ENCODE peak calls at places on chromosome 13, in nine cellular contexts. One of them, this sample, is unnamed.

GRCh38 chr13:71417205-71417604 is 449.8 kb downstream of the DACH1 start:
- DNase-seq in HCT116: no peak
- DNase-seq in GM23338: no peak
- DNase-seq in pancreas: no peak
- DNase-seq in fibroblast of pulmonary artery: peak; percentile 31
- DNase-seq in mucosa of descending colon: no peak
- DNase-seq in brain microvascular endothelial cell: no peak
- DNase-seq in aorta: no peak
- DNase-seq in mesendoderm: peak; percentile 40
- DNase-seq in this sample: peak; percentile 2

GRCh38 chr13:88895261-88895941 is 1224.2 kb downstream of the SLITRK5 start:
- DNase-seq in HCT116: no peak
- DNase-seq in GM23338: no peak
- DNase-seq in pancreas: peak; percentile 47
- DNase-seq in fibroblast of pulmonary artery: no peak
- DNase-seq in mucosa of descending colon: no peak
- DNase-seq in brain microvascular endothelial cell: no peak
- DNase-seq in aorta: no peak
- DNase-seq in mesendoderm: no peak
- DNase-seq in this sample: no peak

GRCh38 chr13:35347679-35348205 is 128.7 kb downstream of the MAB21L1 start:
- DNase-seq in HCT116: no peak
- DNase-seq in GM23338: peak; percentile 2
- DNase-seq in pancreas: no peak
- DNase-seq in fibroblast of pulmonary artery: no peak
- DNase-seq in mucosa of descending colon: no peak
- DNase-seq in brain microvascular endothelial cell: no peak
- DNase-seq in aorta: no peak
- DNase-seq in mesendoderm: peak; percentile 5
- DNase-seq in this sample: no peak

GRCh38 chr13:110301606-110302131 is 5.3 kb downstream of the COL4A1 start:
- DNase-seq in HCT116: no peak
- DNase-seq in GM23338: peak; percentile 24
- DNase-seq in pancreas: no peak
- DNase-seq in fibroblast of pulmonary artery: peak; percentile 80
- DNase-seq in mucosa of descending colon: no peak
- DNase-seq in brain microvascular endothelial cell: peak; percentile 80
- DNase-seq in aorta: peak; percentile 53
- DNase-seq in mesendoderm: peak; percentile 72
- DNase-seq in this sample: peak; percentile 76

GRCh38 chr13:65479692-65480091 is 1750.4 kb downstream of the PCDH9 start:
- DNase-seq in HCT116: no peak
- DNase-seq in GM23338: no peak
- DNase-seq in pancreas: no peak
- DNase-seq in fibroblast of pulmonary artery: no peak
- DNase-seq in mucosa of descending colon: no peak
- DNase-seq in brain microvascular endothelial cell: no peak
- DNase-seq in aorta: no peak
- DNase-seq in mesendoderm: no peak
- DNase-seq in this sample: no peak

GRCh38 chr13:101289764-101290163 is 126.5 kb downstream of the NALCN start:
- DNase-seq in HCT116: no peak
- DNase-seq in GM23338: peak; percentile 89
- DNase-seq in pancreas: no peak
- DNase-seq in fibroblast of pulmonary artery: peak; percentile 28
- DNase-seq in mucosa of descending colon: no peak
- DNase-seq in brain microvascular endothelial cell: peak; percentile 86
- DNase-seq in aorta: no peak
- DNase-seq in mesendoderm: peak; percentile 85
- DNase-seq in this sample: no peak

GRCh38 chr13:31154939-31155338 is 6.8 kb downstream of the HSPH1 start:
- DNase-seq in HCT116: no peak
- DNase-seq in GM23338: no peak
- DNase-seq in pancreas: no peak
- DNase-seq in fibroblast of pulmonary artery: no peak
- DNase-seq in mucosa of descending colon: no peak
- DNase-seq in brain microvascular endothelial cell: no peak
- DNase-seq in aorta: no peak
- DNase-seq in mesendoderm: no peak
- DNase-seq in this sample: no peak

GRCh38 chr13:79973533-79973963 is 367.4 kb downstream of the SPRY2 start:
- DNase-seq in HCT116: no peak
- DNase-seq in GM23338: peak; percentile 38
- DNase-seq in pancreas: no peak
- DNase-seq in fibroblast of pulmonary artery: no peak
- DNase-seq in mucosa of descending colon: no peak
- DNase-seq in brain microvascular endothelial cell: no peak
- DNase-seq in aorta: no peak
- DNase-seq in mesendoderm: peak; percentile 47
- DNase-seq in this sample: no peak

GRCh38 chr13:21139374-21139773 is 37.0 kb downstream of the SKA3 start:
- DNase-seq in HCT116: no peak
- DNase-seq in GM23338: no peak
- DNase-seq in pancreas: no peak
- DNase-seq in fibroblast of pulmonary artery: no peak
- DNase-seq in mucosa of descending colon: no peak
- DNase-seq in brain microvascular endothelial cell: no peak
- DNase-seq in aorta: no peak
- DNase-seq in mesendoderm: no peak
- DNase-seq in this sample: no peak

GRCh38 chr13:75904012-75904411 is 267.9 kb downstream of the LMO7 start:
- DNase-seq in HCT116: no peak
- DNase-seq in GM23338: no peak
- DNase-seq in pancreas: no peak
- DNase-seq in fibroblast of pulmonary artery: no peak
- DNase-seq in mucosa of descending colon: no peak
- DNase-seq in brain microvascular endothelial cell: no peak
- DNase-seq in aorta: no peak
- DNase-seq in mesendoderm: peak; percentile 52
- DNase-seq in this sample: no peak

GRCh38 chr13:89982406-89983085 is 1364.9 kb upstream of the MIR17HG start:
- DNase-seq in HCT116: no peak
- DNase-seq in GM23338: no peak
- DNase-seq in pancreas: no peak
- DNase-seq in fibroblast of pulmonary artery: peak; percentile 76
- DNase-seq in mucosa of descending colon: no peak
- DNase-seq in brain microvascular endothelial cell: no peak
- DNase-seq in aorta: no peak
- DNase-seq in mesendoderm: no peak
- DNase-seq in this sample: no peak

GRCh38 chr13:68697551-68697950 is 1410.1 kb upstream of the ATXN8OS start:
- DNase-seq in HCT116: no peak
- DNase-seq in GM23338: no peak
- DNase-seq in pancreas: no peak
- DNase-seq in fibroblast of pulmonary artery: no peak
- DNase-seq in mucosa of descending colon: no peak
- DNase-seq in brain microvascular endothelial cell: no peak
- DNase-seq in aorta: no peak
- DNase-seq in mesendoderm: no peak
- DNase-seq in this sample: no peak

GRCh38 chr13:108508263-108508662 is 121.1 kb upstream of the MYO16 start:
- DNase-seq in HCT116: peak; percentile 16
- DNase-seq in GM23338: peak; percentile 79
- DNase-seq in pancreas: no peak
- DNase-seq in fibroblast of pulmonary artery: peak; percentile 59
- DNase-seq in mucosa of descending colon: no peak
- DNase-seq in brain microvascular endothelial cell: peak; percentile 42
- DNase-seq in aorta: no peak
- DNase-seq in mesendoderm: peak; percentile 76
- DNase-seq in this sample: peak; percentile 6

GRCh38 chr13:23901365-23901764 is 4.1 kb upstream of the C1QTNF9B start:
- DNase-seq in HCT116: no peak
- DNase-seq in GM23338: no peak
- DNase-seq in pancreas: no peak
- DNase-seq in fibroblast of pulmonary artery: no peak
- DNase-seq in mucosa of descending colon: no peak
- DNase-seq in brain microvascular endothelial cell: peak; percentile 44
- DNase-seq in aorta: no peak
- DNase-seq in mesendoderm: no peak
- DNase-seq in this sample: peak; percentile 30

GRCh38 chr13:24802074-24802473 is 38.1 kb downstream of the RNF17 start:
- DNase-seq in HCT116: no peak
- DNase-seq in GM23338: no peak
- DNase-seq in pancreas: no peak
- DNase-seq in fibroblast of pulmonary artery: no peak
- DNase-seq in mucosa of descending colon: no peak
- DNase-seq in brain microvascular endothelial cell: no peak
- DNase-seq in aorta: no peak
- DNase-seq in mesendoderm: no peak
- DNase-seq in this sample: no peak

GRCh38 chr13:80131204-80131603 is 209.7 kb downstream of the SPRY2 start:
- DNase-seq in HCT116: no peak
- DNase-seq in GM23338: peak; percentile 60
- DNase-seq in pancreas: peak; percentile 63
- DNase-seq in fibroblast of pulmonary artery: peak; percentile 81
- DNase-seq in mucosa of descending colon: peak; percentile 85
- DNase-seq in brain microvascular endothelial cell: peak; percentile 75
- DNase-seq in aorta: peak; percentile 86
- DNase-seq in mesendoderm: peak; percentile 46
- DNase-seq in this sample: peak; percentile 69

GRCh38 chr13:113802761-113803160 is 43.7 kb downstream of the TMEM255B start:
- DNase-seq in HCT116: no peak
- DNase-seq in GM23338: peak; percentile 43
- DNase-seq in pancreas: peak; percentile 56
- DNase-seq in fibroblast of pulmonary artery: no peak
- DNase-seq in mucosa of descending colon: no peak
- DNase-seq in brain microvascular endothelial cell: no peak
- DNase-seq in aorta: peak; percentile 42
- DNase-seq in mesendoderm: peak; percentile 49
- DNase-seq in this sample: no peak

GRCh38 chr13:99986751-99987150 is 5.2 kb downstream of the ZIC2 start:
- DNase-seq in HCT116: no peak
- DNase-seq in GM23338: peak; percentile 69
- DNase-seq in pancreas: no peak
- DNase-seq in fibroblast of pulmonary artery: no peak
- DNase-seq in mucosa of descending colon: no peak
- DNase-seq in brain microvascular endothelial cell: no peak
- DNase-seq in aorta: no peak
- DNase-seq in mesendoderm: peak; percentile 56
- DNase-seq in this sample: no peak
- H3K4me3 ChIP-seq in HCT116: no peak overlapping the region
- H3K4me3 ChIP-seq in GM23338: peak overlapping the region; percentile 54
- H3K4me3 ChIP-seq in pancreas: no peak overlapping the region
- H3K4me3 ChIP-seq in fibroblast of pulmonary artery: no peak overlapping the region
- H3K4me3 ChIP-seq in mucosa of descending colon: no peak overlapping the region
- H3K4me3 ChIP-seq in brain microvascular endothelial cell: no peak overlapping the region
- H3K4me3 ChIP-seq in aorta: no peak overlapping the region
- H3K4me3 ChIP-seq in mesendoderm: no peak overlapping the region
- H3K4me3 ChIP-seq in this sample: no peak overlapping the region

GRCh38 chr13:82693607-82694006 is 1188.7 kb downstream of the SLITRK1 start:
- DNase-seq in HCT116: no peak
- DNase-seq in GM23338: peak; percentile 3
- DNase-seq in pancreas: no peak
- DNase-seq in fibroblast of pulmonary artery: no peak
- DNase-seq in mucosa of descending colon: no peak
- DNase-seq in brain microvascular endothelial cell: no peak
- DNase-seq in aorta: no peak
- DNase-seq in mesendoderm: no peak
- DNase-seq in this sample: no peak

DNA sequence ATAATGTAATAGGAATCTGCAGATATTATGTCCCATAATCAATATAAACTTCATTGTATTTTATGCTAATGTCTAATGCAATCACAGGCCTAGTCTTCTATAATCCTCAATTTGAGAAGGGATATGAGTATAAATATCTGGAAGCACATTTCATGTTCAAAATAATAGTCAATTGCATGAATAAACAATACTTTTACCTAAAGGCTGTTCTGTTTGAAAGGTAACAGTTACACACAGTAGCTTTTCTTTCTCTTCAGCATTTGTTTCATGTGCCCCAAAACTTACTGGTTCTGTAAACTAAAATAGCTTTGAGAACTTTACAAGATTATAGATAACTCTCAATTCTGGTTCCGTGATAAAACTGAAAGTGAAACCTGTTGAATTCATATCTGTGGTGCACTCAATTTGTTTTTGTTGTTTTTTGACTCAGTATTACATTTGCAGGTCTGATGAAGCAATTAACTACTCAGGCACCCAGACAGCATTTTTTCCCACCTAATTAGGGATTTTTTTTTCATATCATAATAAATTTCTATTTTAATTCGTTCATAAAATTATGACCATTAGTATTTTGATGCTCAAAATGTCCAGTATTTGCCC is 1193.8 kb downstream of the SLITRK1 start:
- DNase-seq in HCT116: no peak
- DNase-seq in GM23338: no peak
- DNase-seq in pancreas: no peak
- DNase-seq in fibroblast of pulmonary artery: peak; percentile 26
- DNase-seq in mucosa of descending colon: no peak
- DNase-seq in brain microvascular endothelial cell: no peak
- DNase-seq in aorta: no peak
- DNase-seq in mesendoderm: no peak
- DNase-seq in this sample: peak; percentile 6
- H3K4me3 ChIP-seq in HCT116: peak overlapping the region; percentile 29
- H3K4me3 ChIP-seq in GM23338: no peak overlapping the region
- H3K4me3 ChIP-seq in pancreas: no peak overlapping the region
- H3K4me3 ChIP-seq in fibroblast of pulmonary artery: peak overlapping the region; percentile 43
- H3K4me3 ChIP-seq in mucosa of descending colon: no peak overlapping the region
- H3K4me3 ChIP-seq in brain microvascular endothelial cell: peak overlapping the region; percentile 15
- H3K4me3 ChIP-seq in aorta: no peak overlapping the region
- H3K4me3 ChIP-seq in mesendoderm: no peak overlapping the region
- H3K4me3 ChIP-seq in this sample: no peak overlapping the region

DNA sequence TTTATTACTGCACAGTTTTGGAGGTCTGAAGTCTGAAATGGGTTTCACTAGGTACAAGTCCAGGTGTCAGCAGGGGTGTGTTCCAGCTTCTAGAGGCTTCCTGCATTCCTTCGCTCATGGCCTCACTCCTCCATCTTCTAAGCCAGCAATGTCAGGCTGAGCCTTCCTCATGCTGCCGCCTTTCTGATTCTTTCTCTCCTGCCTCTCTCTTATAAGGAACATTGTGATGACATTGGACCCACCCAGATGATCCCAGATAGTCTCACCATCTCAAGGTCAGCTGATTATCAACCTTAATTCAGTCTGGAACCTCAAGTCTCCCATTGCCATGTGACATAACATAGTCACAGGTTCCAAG is 84.7 kb downstream of the LRRC63 start:
- DNase-seq in HCT116: no peak
- DNase-seq in GM23338: no peak
- DNase-seq in pancreas: no peak
- DNase-seq in fibroblast of pulmonary artery: no peak
- DNase-seq in mucosa of descending colon: no peak
- DNase-seq in brain microvascular endothelial cell: no peak
- DNase-seq in aorta: no peak
- DNase-seq in mesendoderm: no peak
- DNase-seq in this sample: no peak
- H3K4me3 ChIP-seq in HCT116: no peak overlapping the region
- H3K4me3 ChIP-seq in GM23338: no peak overlapping the region
- H3K4me3 ChIP-seq in pancreas: no peak overlapping the region
- H3K4me3 ChIP-seq in fibroblast of pulmonary artery: no peak overlapping the region
- H3K4me3 ChIP-seq in mucosa of descending colon: no peak overlapping the region
- H3K4me3 ChIP-seq in brain microvascular endothelial cell: no peak overlapping the region
- H3K4me3 ChIP-seq in aorta: no peak overlapping the region
- H3K4me3 ChIP-seq in mesendoderm: no peak overlapping the region
- H3K4me3 ChIP-seq in this sample: no peak overlapping the region

DNA sequence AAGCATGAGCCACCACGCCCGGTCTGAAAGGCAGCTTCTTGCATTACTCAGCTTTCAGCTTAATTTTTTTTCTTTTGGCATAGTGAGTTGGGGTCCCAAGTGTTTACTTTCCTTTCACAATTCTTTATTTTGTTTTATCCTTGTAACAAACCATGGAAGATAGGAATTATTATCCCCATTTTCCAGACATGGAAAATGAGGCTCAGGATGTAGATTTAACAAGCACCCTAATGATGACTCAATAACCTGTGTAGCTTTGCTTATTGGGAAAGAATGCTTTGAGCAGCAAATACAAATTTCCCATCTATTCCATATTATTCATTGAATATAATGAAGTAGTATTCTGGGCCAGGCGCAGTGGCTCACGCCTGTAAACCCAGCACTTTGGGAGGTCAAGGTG is 13.5 kb upstream of the COG3 start:
- DNase-seq in HCT116: no peak
- DNase-seq in GM23338: no peak
- DNase-seq in pancreas: no peak
- DNase-seq in fibroblast of pulmonary artery: no peak
- DNase-seq in mucosa of descending colon: no peak
- DNase-seq in brain microvascular endothelial cell: no peak
- DNase-seq in aorta: no peak
- DNase-seq in mesendoderm: no peak
- DNase-seq in this sample: no peak
- H3K4me3 ChIP-seq in HCT116: no peak overlapping the region
- H3K4me3 ChIP-seq in GM23338: no peak overlapping the region
- H3K4me3 ChIP-seq in pancreas: no peak overlapping the region
- H3K4me3 ChIP-seq in fibroblast of pulmonary artery: no peak overlapping the region
- H3K4me3 ChIP-seq in mucosa of descending colon: no peak overlapping the region
- H3K4me3 ChIP-seq in brain microvascular endothelial cell: no peak overlapping the region
- H3K4me3 ChIP-seq in aorta: no peak overlapping the region
- H3K4me3 ChIP-seq in mesendoderm: no peak overlapping the region
- H3K4me3 ChIP-seq in this sample: no peak overlapping the region

This sample was measured in foreskin fibroblast.